ENCODE peak calls at places on chromosomes 16 and 17, in nine cellular contexts. X is NCI-H69; V is CD4-positive, alpha-beta T cell; Z is WTC11; F is GM19239; M is progenitor cell of endocrine pancreas; H is NCI-H774; L is tibial artery; A is GM04504. K is an unnamed sample.

GRCh38 chr16:3971261-3971660 is 90.7 kb upstream of the CREBBP start:
- DNase-seq in A (peak), Z (no peak), H (no peak), X (no peak), V (no peak), L (no peak), M (no peak), F (no peak), K (no peak)

GRCh38 chr16:58499615-58500328 is at the start of gene NDRG4:
- DNase-seq in L (peak), X (peak), A (peak), V (peak), H (peak), Z (peak), F (no peak), M (no peak), K (no peak)

GRCh38 chr17:80187493-80187892 is 17.7 kb downstream of the CARD14 start:
- DNase-seq in M (no peak), X (no peak), V (no peak), H (no peak), A (peak), L (no peak), F (no peak), Z (no peak), K (no peak)

GRCh38 chr17:12122091-12122490 is 101.4 kb downstream of the MAP2K4 start:
- DNase-seq in H (no peak), Z (no peak), M (no peak), F (no peak), L (no peak), A (no peak), X (no peak), V (no peak), K (no peak)

GRCh38 chr16:19689342-19689741 is 28.7 kb downstream of the KNOP1 start:
- DNase-seq in M (no peak), L (no peak), F (no peak), Z (no peak), V (no peak), X (no peak), H (no peak), A (no peak), K (no peak)

GRCh38 chr16:87631067-87631466 is 28.8 kb downstream of the JPH3 start:
- DNase-seq in M (no peak), A (no peak), V (no peak), X (no peak), Z (no peak), H (no peak), F (no peak), L (no peak), K (no peak)

GRCh38 chr16:23494188-23494587 is 16.1 kb downstream of the GGA2 start:
- DNase-seq in M (no peak), H (no peak), F (no peak), V (no peak), A (no peak), X (no peak), Z (no peak), L (no peak), K (no peak)

GRCh38 chr17:17320911-17321220 is 17.7 kb downstream of the NT5M start:
- DNase-seq in A (no peak), M (no peak), Z (no peak), L (peak), H (no peak), X (no peak), V (no peak), F (no peak), K (no peak)

GRCh38 chr16:29736112-29736511 is 9.7 kb downstream of the C16orf54 start:
- DNase-seq in V (no peak), F (no peak), H (no peak), X (peak), A (no peak), Z (no peak), L (no peak), M (no peak), K (no peak)

GRCh38 chr16:75011634-75012307 is 12.9 kb downstream of the ZNRF1 start:
- DNase-seq in M (no peak), X (peak), A (peak), F (no peak), V (peak), H (no peak), L (no peak), Z (no peak), K (peak)